ENCODE peak calls at places on chromosomes 11 and 22, in four cellular contexts. T, L, X and G are unnamed samples.

GRCh38 chr11:121699801-121700200 is 247.0 kb upstream of the SORL1-AS1 start:
- DNase-seq in T (no peak), L (no peak), X (no peak), G (no peak)

GRCh38 chr22:22687638-22688500 is 43.5 kb downstream of the GGTLC2 start:
- DNase-seq in T (peak; percentile 60), L (peak; percentile 92), X (no peak), G (peak; percentile 24)

GRCh38 chr11:13297917-13298356 is 20.3 kb downstream of the BMAL1 start:
- DNase-seq in T (no peak), L (no peak), X (no peak), G (no peak)

GRCh38 chr11:66020618-66021357 is 5.5 kb downstream of the CATSPER1 start:
- DNase-seq in T (no peak), L (peak; percentile 62), X (no peak), G (no peak)

GRCh38 chr22:47351836-47352579 is 589.6 kb downstream of the TBC1D22A start:
- DNase-seq in T (no peak), L (no peak), X (no peak), G (no peak)

GRCh38 chr22:42243802-42244060 is 26.7 kb downstream of the TCF20 start:
- DNase-seq in T (no peak), L (no peak), X (no peak), G (no peak)

GRCh38 chr11:59716051-59716450 is 2.4 kb upstream of the OR10V1 start:
- DNase-seq in T (no peak), L (no peak), X (no peak), G (no peak)

GRCh38 chr22:40240671-40241070 is 62.9 kb downstream of the TNRC6B start:
- DNase-seq in T (no peak), L (no peak), X (no peak), G (no peak)

GRCh38 chr22:49900441-49901230 is 17.6 kb downstream of the ALG12 start:
- DNase-seq in T (no peak), L (no peak), X (no peak), G (no peak)

GRCh38 chr11:78869293-78869692 is 294.6 kb upstream of the NARS2 start:
- DNase-seq in T (no peak), L (no peak), X (no peak), G (no peak)

GRCh38 chr11:78870655-78871054 is 296.0 kb upstream of the NARS2 start:
- DNase-seq in T (no peak), L (no peak), X (no peak), G (no peak)

GRCh38 chr11:78868563-78868962 is 293.9 kb upstream of the NARS2 start:
- DNase-seq in T (no peak), L (no peak), X (no peak), G (no peak)
- TF ChIP-seq USF1 in T (no peak), L (no peak), X (no peak), G (no peak)

DNA sequence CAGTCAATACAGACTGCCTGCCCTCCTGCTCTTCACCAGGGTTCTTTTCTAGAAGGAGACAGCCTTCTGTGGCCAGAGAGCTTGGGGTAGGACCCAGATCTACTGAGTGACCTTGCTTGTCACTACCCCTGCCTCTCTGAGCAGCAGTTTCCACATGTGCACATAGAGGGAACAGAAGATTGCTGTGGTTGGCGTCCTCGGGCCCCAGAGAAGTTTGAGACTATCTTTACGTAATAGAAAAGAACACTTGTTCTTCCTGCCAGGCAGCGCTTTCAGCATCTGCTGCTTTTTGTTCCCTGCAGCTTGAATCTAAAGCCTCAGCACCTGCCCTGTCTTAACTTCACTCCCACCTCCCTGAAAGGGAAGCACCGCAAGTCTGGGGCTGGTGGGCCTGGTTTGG is 1.9 kb upstream of the FKBP2 start:
- DNase-seq in T (no peak), L (no peak), X (no peak), G (no peak)
- TF ChIP-seq USF1 in T (no peak), L (no peak), X (no peak), G (no peak)

GRCh38 chr11:21115999-21116398 is 446.6 kb downstream of the NELL1 start:
- DNase-seq in T (no peak), L (no peak), X (no peak), G (no peak)
- TF ChIP-seq USF1 in T (no peak), L (no peak), X (no peak), G (no peak)

GRCh38 chr11:111814567-111814966 is 48.4 kb upstream of the PPP2R1B start:
- DNase-seq in T (no peak), L (no peak), X (no peak), G (no peak)
- TF ChIP-seq USF1 in T (no peak), L (no peak), X (no peak), G (no peak)

GRCh38 chr11:240315-240714 is 3.5 kb downstream of the PSMD13 start:
- DNase-seq in T (no peak), L (no peak), X (no peak), G (no peak)

GRCh38 chr11:235998-236773 is at the start of gene SIRT3:
- DNase-seq in T (peak; percentile 99), L (peak; percentile 96), X (peak; percentile 42), G (peak; percentile 81)

GRCh38 chr11:232783-233565 is 3.2 kb downstream of the SIRT3 start:
- DNase-seq in T (no peak), L (no peak), X (no peak), G (no peak)

GRCh38 chr11:236774-237767 is at the start of gene PSMD13:
- DNase-seq in T (peak; percentile 96), L (peak; percentile 88), X (no peak), G (peak; percentile 83)

GRCh38 chr11:235180-235997 is 753 bp downstream of the SIRT3 start:
- DNase-seq in T (no peak), L (no peak), X (no peak), G (no peak)
- TF ChIP-seq USF1 in T (no peak), L (no peak), X (no peak), G (no peak)

GRCh38 chr11:64358536-64358906 is 441 bp upstream of the RPS6KA4 start:
- DNase-seq in T (no peak), L (no peak), X (no peak), G (no peak)
- TF ChIP-seq USF1 in T (no peak), L (no peak), X (no peak), G (no peak)

DNA sequence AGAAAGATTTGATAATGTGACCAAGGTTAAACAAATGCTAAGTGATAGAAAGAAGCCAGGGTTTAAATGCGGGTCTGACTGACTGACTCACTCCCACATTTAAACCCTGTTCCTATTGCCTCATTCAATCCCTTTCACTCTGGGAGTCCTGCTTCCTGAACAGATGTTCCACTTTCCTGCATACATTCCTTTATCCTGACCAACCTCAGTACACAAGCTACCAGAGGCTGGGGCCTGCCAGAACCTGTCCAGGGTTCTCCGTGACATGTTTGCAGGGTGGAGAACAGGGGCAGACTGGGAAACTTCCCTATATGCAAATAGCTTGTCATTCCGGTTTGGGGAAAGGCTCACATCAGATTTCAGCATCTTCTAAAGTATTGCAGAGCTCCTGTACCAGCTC is 3.0 kb upstream of the ANKK1 start:
- DNase-seq in T (no peak), L (no peak), X (no peak), G (no peak)
- TF ChIP-seq USF1 in T (no peak), L (no peak), X (no peak), G (no peak)

GRCh38 chr22:29268511-29269229 is 602 bp downstream of the EWSR1 start:
- DNase-seq in T (peak; percentile 63), L (peak; percentile 69), X (no peak), G (peak; percentile 61)
- TF ChIP-seq USF1 in T (no peak), L (no peak), X (no peak), G (no peak)

GRCh38 chr22:44647141-44647540 is 54.9 kb upstream of the PRR5 start:
- DNase-seq in T (no peak), L (no peak), X (no peak), G (no peak)
- TF ChIP-seq USF1 in T (no peak), L (no peak), X (no peak), G (no peak)

GRCh38 chr11:75319035-75319877 is 32.2 kb downstream of the ARRB1 start:
- DNase-seq in T (no peak), L (no peak), X (no peak), G (no peak)
- TF ChIP-seq USF1 in T (no peak), L (no peak), X (no peak), G (no peak)